ENCODE peak calls at places on chromosomes 5 and 9, in seven cellular contexts. One of them, this sample, is unnamed.

GRCh38 chr9:12884736-12885395 is 110.0 kb downstream of the LURAP1L start:
- DNase-seq in HCT116: peak; percentile 55
- DNase-seq in HepG2: peak; percentile 36
- DNase-seq in K562: peak; percentile 0
- DNase-seq in GM12878: no peak
- DNase-seq in SK-N-SH: peak; percentile 29
- DNase-seq in H1: no peak
- DNase-seq in this sample: no peak

GRCh38 chr9:131639771-131640437 is 94.6 kb downstream of the PRRT1B start:
- DNase-seq in HepG2: no peak
- DNase-seq in HCT116: no peak
- DNase-seq in H1: no peak
- DNase-seq in GM12878: no peak
- DNase-seq in SK-N-SH: no peak
- DNase-seq in K562: no peak
- DNase-seq in this sample: no peak

GRCh38 chr5:171336486-171337206 is 27.6 kb downstream of the TLX3 start:
- DNase-seq in GM12878: no peak
- DNase-seq in SK-N-SH: no peak
- DNase-seq in H1: peak; percentile 58
- DNase-seq in K562: peak; percentile 47
- DNase-seq in HepG2: no peak
- DNase-seq in HCT116: peak; percentile 42
- DNase-seq in this sample: peak; percentile 72

GRCh38 chr9:24614070-24614469 is 68.4 kb upstream of the IZUMO3 start:
- DNase-seq in SK-N-SH: peak; percentile 0
- DNase-seq in K562: no peak
- DNase-seq in GM12878: no peak
- DNase-seq in HCT116: no peak
- DNase-seq in H1: no peak
- DNase-seq in HepG2: no peak
- DNase-seq in this sample: peak; percentile 46

GRCh38 chr9:124527781-124528180 is 20.6 kb upstream of the NR5A1 start:
- DNase-seq in H1: no peak
- DNase-seq in HCT116: no peak
- DNase-seq in HepG2: no peak
- DNase-seq in SK-N-SH: no peak
- DNase-seq in GM12878: no peak
- DNase-seq in K562: no peak
- DNase-seq in this sample: no peak

GRCh38 chr5:9188131-9188530 is 357.7 kb downstream of the SEMA5A start:
- DNase-seq in HepG2: no peak
- DNase-seq in SK-N-SH: no peak
- DNase-seq in GM12878: no peak
- DNase-seq in HCT116: no peak
- DNase-seq in K562: no peak
- DNase-seq in H1: no peak
- DNase-seq in this sample: no peak

GRCh38 chr5:166677891-166678290 is 1613.6 kb upstream of the WWC1 start:
- DNase-seq in SK-N-SH: no peak
- DNase-seq in K562: no peak
- DNase-seq in GM12878: no peak
- DNase-seq in H1: no peak
- DNase-seq in HepG2: no peak
- DNase-seq in HCT116: no peak
- DNase-seq in this sample: no peak

GRCh38 chr5:168683247-168683926 is 104.2 kb upstream of the PANK3 start:
- DNase-seq in SK-N-SH: no peak
- DNase-seq in HepG2: no peak
- DNase-seq in GM12878: no peak
- DNase-seq in H1: no peak
- DNase-seq in HCT116: no peak
- DNase-seq in K562: peak; percentile 37
- DNase-seq in this sample: no peak

GRCh38 chr5:136011427-136012001 is 17.3 kb upstream of the TGFBI start:
- DNase-seq in GM12878: no peak
- DNase-seq in HepG2: no peak
- DNase-seq in H1: no peak
- DNase-seq in SK-N-SH: no peak
- DNase-seq in K562: no peak
- DNase-seq in HCT116: peak; percentile 16
- DNase-seq in this sample: no peak

GRCh38 chr9:89507626-89508025 is 9.7 kb upstream of the SEMA4D start:
- DNase-seq in GM12878: no peak
- DNase-seq in K562: no peak
- DNase-seq in H1: no peak
- DNase-seq in SK-N-SH: no peak
- DNase-seq in HepG2: no peak
- DNase-seq in HCT116: no peak
- DNase-seq in this sample: no peak

GRCh38 chr5:84985148-84985547 is 600.5 kb upstream of the EDIL3 start:
- DNase-seq in K562: no peak
- DNase-seq in H1: no peak
- DNase-seq in HepG2: no peak
- DNase-seq in GM12878: no peak
- DNase-seq in HCT116: no peak
- DNase-seq in SK-N-SH: no peak
- DNase-seq in this sample: no peak

GRCh38 chr9:37180138-37180537 is 59.8 kb downstream of the ZCCHC7 start:
- DNase-seq in K562: no peak
- DNase-seq in HepG2: no peak
- DNase-seq in GM12878: no peak
- DNase-seq in SK-N-SH: no peak
- DNase-seq in H1: no peak
- DNase-seq in HCT116: no peak
- DNase-seq in this sample: no peak

GRCh38 chr9:126623667-126624452 is 10.1 kb downstream of the LMX1B start:
- DNase-seq in SK-N-SH: no peak
- DNase-seq in H1: peak; percentile 73
- DNase-seq in HCT116: no peak
- DNase-seq in GM12878: no peak
- DNase-seq in HepG2: no peak
- DNase-seq in K562: no peak
- DNase-seq in this sample: no peak

GRCh38 chr9:74499111-74499601 is 2.0 kb downstream of the RORB start:
- DNase-seq in SK-N-SH: peak; percentile 58
- DNase-seq in H1: peak; percentile 71
- DNase-seq in HCT116: no peak
- DNase-seq in K562: no peak
- DNase-seq in GM12878: no peak
- DNase-seq in HepG2: no peak
- DNase-seq in this sample: no peak

DNA sequence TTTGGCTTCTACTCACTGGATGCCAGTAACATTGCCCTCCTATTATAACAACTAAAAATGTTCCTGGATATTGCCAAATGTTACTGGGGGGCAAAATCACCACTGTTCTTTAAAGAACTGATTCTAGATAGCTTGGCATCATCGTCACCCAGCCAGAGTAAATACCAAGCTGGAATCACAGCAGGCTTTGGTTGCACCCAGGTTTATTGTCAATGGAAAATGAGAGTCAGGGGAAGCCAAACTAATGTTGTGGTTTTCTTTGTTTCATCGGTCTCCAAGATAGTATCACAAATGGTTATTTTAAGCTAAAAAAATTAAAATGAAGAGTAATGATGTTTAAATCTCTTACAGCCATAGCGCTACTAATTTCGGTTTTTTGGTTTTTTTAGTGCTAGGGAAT is 558.2 kb downstream of the EBF1 start:
- DNase-seq in H1: no peak
- DNase-seq in K562: no peak
- DNase-seq in SK-N-SH: no peak
- DNase-seq in GM12878: no peak
- DNase-seq in HepG2: no peak
- DNase-seq in HCT116: no peak
- DNase-seq in this sample: no peak
- TF ChIP-seq JUND in H1: no peak
- TF ChIP-seq JUND in K562: no peak
- TF ChIP-seq JUND in SK-N-SH: no peak
- TF ChIP-seq JUND in GM12878: no peak
- TF ChIP-seq JUND in HepG2: no peak
- TF ChIP-seq JUND in HCT116: no peak
- TF ChIP-seq JUND in this sample: no peak

GRCh38 chr5:141245250-141245717 is at the start of gene PCDHB15:
- DNase-seq in HepG2: peak; percentile 9
- DNase-seq in K562: peak; percentile 44
- DNase-seq in H1: peak; percentile 83
- DNase-seq in GM12878: no peak
- DNase-seq in SK-N-SH: peak; percentile 30
- DNase-seq in HCT116: no peak
- DNase-seq in this sample: no peak
- TF ChIP-seq JUND in HepG2: no peak
- TF ChIP-seq JUND in K562: no peak
- TF ChIP-seq JUND in H1: no peak
- TF ChIP-seq JUND in GM12878: no peak
- TF ChIP-seq JUND in SK-N-SH: no peak
- TF ChIP-seq JUND in HCT116: no peak
- TF ChIP-seq JUND in this sample: no peak

GRCh38 chr5:112960316-112960715 is 16.3 kb upstream of the DCP2 start:
- DNase-seq in H1: no peak
- DNase-seq in HCT116: no peak
- DNase-seq in HepG2: no peak
- DNase-seq in GM12878: no peak
- DNase-seq in K562: no peak
- DNase-seq in SK-N-SH: peak; percentile 19
- DNase-seq in this sample: no peak
- TF ChIP-seq JUND in H1: no peak
- TF ChIP-seq JUND in HCT116: no peak
- TF ChIP-seq JUND in HepG2: no peak
- TF ChIP-seq JUND in GM12878: no peak
- TF ChIP-seq JUND in K562: no peak
- TF ChIP-seq JUND in SK-N-SH: no peak
- TF ChIP-seq JUND in this sample: no peak

DNA sequence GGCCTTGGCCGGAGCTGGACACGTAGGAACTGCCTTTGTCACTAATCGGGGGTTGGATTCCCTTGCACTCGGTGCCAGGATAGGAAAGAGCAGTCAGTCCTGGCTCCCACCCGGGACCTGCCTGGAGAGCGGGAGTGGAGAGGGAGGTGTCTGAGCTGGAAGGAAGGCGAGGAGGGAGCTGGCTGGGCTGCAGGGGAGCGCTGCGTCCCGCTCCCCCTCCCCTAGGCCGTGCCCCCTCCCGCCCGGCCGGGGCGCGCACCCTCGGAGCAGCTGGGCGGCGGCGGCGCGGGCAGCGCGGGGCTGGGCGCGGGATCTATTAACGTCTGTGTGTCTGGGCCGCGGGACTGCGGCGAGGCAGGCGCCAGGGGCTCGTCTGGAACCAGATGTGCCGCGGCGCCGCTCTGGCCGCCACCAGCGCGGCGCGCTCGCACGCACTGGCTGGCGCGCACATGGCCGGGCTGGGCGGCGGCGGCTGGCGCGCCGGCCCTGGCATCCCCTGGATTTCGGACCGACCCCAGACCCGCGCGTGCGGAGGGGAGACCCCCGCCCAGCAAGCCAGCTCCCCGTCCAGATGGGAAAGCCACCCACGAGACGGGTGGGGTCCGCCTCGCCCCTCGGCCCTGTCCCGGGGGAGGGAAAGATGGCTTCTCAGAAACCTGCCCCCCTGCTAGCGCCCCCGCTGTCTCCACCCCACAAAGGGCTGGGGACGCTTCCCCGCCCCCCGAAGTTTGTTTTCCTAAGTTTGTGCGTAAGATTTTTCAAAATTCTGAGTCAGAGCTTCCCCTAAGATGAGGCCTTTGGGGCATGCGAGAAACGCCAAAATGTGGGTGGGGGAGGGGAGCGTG is 31.9 kb downstream of the PRRX2 start:
- DNase-seq in K562: no peak
- DNase-seq in GM12878: no peak
- DNase-seq in HCT116: no peak
- DNase-seq in SK-N-SH: peak; percentile 96
- DNase-seq in H1: peak; percentile 80
- DNase-seq in HepG2: no peak
- DNase-seq in this sample: peak; percentile 42
- TF ChIP-seq JUND in K562: no peak
- TF ChIP-seq JUND in GM12878: no peak
- TF ChIP-seq JUND in HCT116: no peak
- TF ChIP-seq JUND in SK-N-SH: no peak
- TF ChIP-seq JUND in H1: no peak
- TF ChIP-seq JUND in HepG2: no peak
- TF ChIP-seq JUND in this sample: no peak